ENCODE peak calls at places on chromosomes 6 and 20, in six cellular contexts. Q is AG04449; E is neural progenitor cell; G is HL-60; J is CD8-positive, alpha-beta T cell; V is Panc1. C is an unnamed sample.

GRCh38 chr20:21259346-21259745 is 43.8 kb upstream of the XRN2 start:
- DNase-seq in Q (no peak), E (no peak), G (no peak), J (no peak), V (no peak), C (no peak)

GRCh38 chr20:31740208-31740607 is 1.1 kb downstream of the TPX2 start:
- DNase-seq in Q (no peak), E (peak), G (peak), J (no peak), V (no peak), C (no peak)

GRCh38 chr6:116101298-116101718 is 655 bp downstream of the NT5DC1 start:
- DNase-seq in Q (no peak), E (no peak), G (no peak), J (no peak), V (peak), C (no peak)

GRCh38 chr6:6986373-6986772 is 121.4 kb upstream of the RREB1 start:
- DNase-seq in Q (no peak), E (no peak), G (no peak), J (no peak), V (no peak), C (no peak)

GRCh38 chr6:3747100-3747737 is 4.3 kb downstream of the PXDC1 start:
- DNase-seq in Q (no peak), E (no peak), G (no peak), J (no peak), V (no peak), C (no peak)

GRCh38 chr20:10297684-10298240 is 79.1 kb downstream of the SNAP25 start:
- DNase-seq in Q (no peak), E (no peak), G (no peak), J (no peak), V (no peak), C (no peak)

GRCh38 chr6:31717499-31718222 is 2.5 kb downstream of the LY6G6D start:
- DNase-seq in Q (no peak), E (peak), G (no peak), J (no peak), V (no peak), C (no peak)

GRCh38 chr6:169439710-169440109 is 186.1 kb upstream of the THBS2 start:
- DNase-seq in Q (no peak), E (no peak), G (no peak), J (no peak), V (no peak), C (no peak)

GRCh38 chr6:8830794-8831193 is 395.4 kb upstream of the SLC35B3 start:
- DNase-seq in Q (no peak), E (no peak), G (no peak), J (no peak), V (no peak), C (no peak)

GRCh38 chr6:92275150-92275549 is 1144.2 kb downstream of the EPHA7 start:
- DNase-seq in Q (no peak), E (no peak), G (no peak), J (no peak), V (no peak), C (no peak)

GRCh38 chr6:44049989-44050871 is 77.0 kb downstream of the MRPL14 start:
- DNase-seq in Q (no peak), E (no peak), G (no peak), J (no peak), V (no peak), C (no peak)

GRCh38 chr6:167350731-167351655 is 26.1 kb downstream of the TTLL2 start:
- DNase-seq in Q (no peak), E (peak), G (peak), J (peak), V (peak), C (no peak)

GRCh38 chr6:157092736-157093135 is 230.6 kb downstream of the TMEM242 start:
- DNase-seq in Q (no peak), E (no peak), G (no peak), J (no peak), V (no peak), C (no peak)

GRCh38 chr6:129359811-129360787 is 349.9 kb downstream of the ARHGAP18 start:
- DNase-seq in Q (no peak), E (no peak), G (no peak), J (no peak), V (no peak), C (no peak)

GRCh38 chr20:48607544-48607865 is 220.3 kb downstream of the PREX1 start:
- DNase-seq in Q (no peak), E (no peak), G (no peak), J (no peak), V (no peak), C (no peak)

GRCh38 chr20:63567382-63568169 is 6.5 kb downstream of the HELZ2 start:
- DNase-seq in Q (no peak), E (no peak), G (no peak), J (peak), V (no peak), C (no peak)

GRCh38 chr6:119818876-119819275 is 469.3 kb upstream of the MAN1A1 start:
- DNase-seq in Q (no peak), E (no peak), G (no peak), J (no peak), V (no peak), C (no peak)

GRCh38 chr6:148177589-148178233 is 164.9 kb upstream of the SASH1 start:
- DNase-seq in Q (peak), E (peak), G (no peak), J (no peak), V (no peak), C (no peak)

GRCh38 chr20:24783631-24784492 is 165.2 kb upstream of the CST7 start:
- DNase-seq in Q (no peak), E (peak), G (no peak), J (no peak), V (no peak), C (no peak)

GRCh38 chr6:133630651-133631050 is 258.3 kb upstream of the TCF21 start:
- DNase-seq in Q (no peak), E (no peak), G (no peak), J (no peak), V (no peak), C (no peak)

GRCh38 chr20:8853805-8854338 is 215.0 kb upstream of the PLCB4 start:
- DNase-seq in Q (peak), E (peak), G (no peak), J (no peak), V (peak), C (peak)

GRCh38 chr6:98529364-98529763 is 305.0 kb upstream of the POU3F2 start:
- DNase-seq in Q (no peak), E (no peak), G (no peak), J (no peak), V (no peak), C (no peak)

GRCh38 chr20:840858-841567 is 7.5 kb downstream of the FAM110A start:
- DNase-seq in Q (no peak), E (peak), G (no peak), J (peak), V (no peak), C (no peak)

GRCh38 chr6:36463686-36464085 is 20.9 kb downstream of the KCTD20 start:
- DNase-seq in Q (no peak), E (no peak), G (no peak), J (no peak), V (no peak), C (no peak)

GRCh38 chr20:31542201-31542842 is 28.1 kb downstream of the HM13 start:
- DNase-seq in Q (no peak), E (no peak), G (no peak), J (no peak), V (no peak), C (no peak)

GRCh38 chr6:137928286-137928685 is 61.2 kb downstream of the TNFAIP3 start:
- DNase-seq in Q (no peak), E (no peak), G (peak), J (no peak), V (no peak), C (no peak)

GRCh38 chr20:53788253-53789022 is 194.8 kb upstream of the ZNF217 start:
- DNase-seq in Q (no peak), E (no peak), G (no peak), J (no peak), V (no peak), C (no peak)

GRCh38 chr6:110590821-110591351 is 114.5 kb upstream of the SLC22A16 start:
- DNase-seq in Q (no peak), E (no peak), G (no peak), J (no peak), V (no peak), C (no peak)

GRCh38 chr6:38389875-38390274 is 249.9 kb downstream of the BTBD9 start:
- DNase-seq in Q (no peak), E (no peak), G (no peak), J (no peak), V (no peak), C (no peak)

GRCh38 chr6:27296106-27296783 is 15.8 kb downstream of the POM121L2 start:
- DNase-seq in Q (no peak), E (peak), G (no peak), J (no peak), V (no peak), C (no peak)

GRCh38 chr6:16064687-16065086 is 64.2 kb upstream of the MYLIP start:
- DNase-seq in Q (no peak), E (peak), G (no peak), J (no peak), V (no peak), C (no peak)

GRCh38 chr6:77123527-77123926 is 339.8 kb downstream of the HTR1B start:
- DNase-seq in Q (no peak), E (no peak), G (no peak), J (no peak), V (no peak), C (no peak)

GRCh38 chr6:165556116-165556843 is 106.8 kb downstream of the PDE10A start:
- DNase-seq in Q (no peak), E (no peak), G (no peak), J (no peak), V (peak), C (no peak)

GRCh38 chr6:56088641-56089040 is 158.7 kb downstream of the COL21A1 start:
- DNase-seq in Q (no peak), E (no peak), G (no peak), J (no peak), V (no peak), C (no peak)

GRCh38 chr6:25250878-25251277 is 28.3 kb upstream of the CARMIL1 start:
- DNase-seq in Q (no peak), E (no peak), G (no peak), J (no peak), V (no peak), C (peak)

GRCh38 chr20:23420943-23421925 is at the start of gene NAPB:
- DNase-seq in Q (no peak), E (peak), G (peak), J (peak), V (peak), C (no peak)

GRCh38 chr20:23417861-23418260 is 3.4 kb downstream of the NAPB start:
- DNase-seq in Q (no peak), E (no peak), G (no peak), J (no peak), V (no peak), C (no peak)

GRCh38 chr20:23415958-23416583 is 5.2 kb downstream of the NAPB start:
- DNase-seq in Q (no peak), E (no peak), G (no peak), J (peak), V (no peak), C (no peak)

GRCh38 chr20:23419995-23420901 is 1.0 kb downstream of the NAPB start:
- DNase-seq in Q (no peak), E (peak), G (peak), J (peak), V (no peak), C (peak)

GRCh38 chr20:23419657-23419994 is 1.7 kb downstream of the NAPB start:
- DNase-seq in Q (no peak), E (no peak), G (no peak), J (no peak), V (no peak), C (no peak)
- H3K4me3 ChIP-seq in Q (peak), E (peak), G (peak), J (peak), V (peak), C (peak)

DNA sequence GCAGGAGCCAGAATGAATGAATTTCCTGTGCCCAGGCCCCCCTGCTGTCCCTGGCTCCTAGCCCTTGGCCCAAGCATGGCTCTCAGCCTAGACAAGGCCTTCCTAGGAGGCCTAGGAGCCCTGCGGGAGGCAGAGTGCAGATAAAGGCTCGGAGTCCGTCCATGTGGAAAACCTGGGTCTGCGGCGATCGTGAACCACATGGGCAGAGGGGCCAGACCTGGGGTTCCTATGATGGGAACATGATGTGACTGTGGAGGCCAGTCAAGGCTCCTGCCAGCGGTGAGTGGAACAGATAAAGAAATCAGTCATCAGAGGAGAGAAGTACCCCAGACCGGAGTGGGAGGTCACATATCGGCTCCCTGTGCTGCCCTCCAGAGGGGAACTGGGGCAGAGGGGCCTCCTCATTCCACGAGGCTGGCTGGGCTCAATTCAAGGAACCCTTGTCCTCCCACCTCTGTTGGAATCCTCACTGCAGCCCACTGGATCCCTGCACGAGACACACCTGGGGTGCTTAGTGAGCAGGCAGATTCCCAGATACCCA is 5.8 kb upstream of the VSTM2L start:
- DNase-seq in Q (no peak), E (peak), G (no peak), J (no peak), V (no peak), C (no peak)
- TF ChIP-seq CTCF in Q (peak), E (peak), G (no peak), J (no peak), V (no peak), C (peak)

DNA sequence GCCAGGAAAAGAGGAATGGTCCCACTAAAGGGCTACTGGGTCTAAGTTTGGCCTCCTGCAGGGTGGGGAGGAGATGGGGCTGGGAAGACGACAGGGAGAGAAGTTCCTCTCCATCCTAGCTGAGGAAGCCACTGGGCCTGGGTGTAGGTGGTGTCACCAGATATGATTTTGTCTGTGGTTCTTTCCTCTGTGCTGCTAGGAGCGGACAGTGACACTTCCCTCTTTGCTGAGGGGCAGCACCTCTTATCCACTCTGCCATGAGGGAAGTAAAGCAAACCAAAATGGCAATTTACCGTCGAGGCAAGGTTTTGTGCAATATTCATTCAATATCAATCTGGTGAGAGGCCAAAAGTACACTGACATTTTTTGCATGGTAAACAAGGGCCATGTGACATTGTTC is 33.0 kb upstream of the NR2E1 start:
- DNase-seq in Q (no peak), E (no peak), G (no peak), J (no peak), V (no peak), C (no peak)
- H3K4me3 ChIP-seq in Q (no peak), E (no peak), G (no peak), J (no peak), V (no peak), C (no peak)

DNA sequence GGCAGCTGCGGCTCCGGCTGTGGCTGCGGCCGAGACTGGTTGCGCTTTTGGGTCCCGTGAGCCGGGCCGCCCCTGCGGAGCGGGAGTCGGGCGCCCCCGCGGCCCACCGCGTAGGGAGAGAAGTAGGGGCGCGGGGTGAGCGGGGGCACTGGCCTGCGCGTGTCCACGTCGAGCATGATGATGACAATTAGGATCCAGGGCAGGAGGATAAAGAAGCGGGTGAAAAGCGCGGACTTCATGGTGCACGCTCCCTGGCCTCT is 739 bp downstream of the B3GAT2 start:
- DNase-seq in Q (no peak), E (no peak), G (no peak), J (no peak), V (no peak), C (no peak)
- TF ChIP-seq CTCF in Q (no peak), E (no peak), G (no peak), J (peak), V (peak), C (peak)

GRCh38 chr20:50731930-50732690 is 730 bp downstream of the PARD6B start:
- DNase-seq in Q (no peak), E (peak), G (no peak), J (no peak), V (no peak), C (no peak)
- H3K4me3 ChIP-seq in Q (no peak), E (peak), G (peak), J (peak), V (peak), C (peak)

GRCh38 chr6:33673847-33674246 is 37.7 kb downstream of the UQCC2 start:
- DNase-seq in Q (no peak), E (peak), G (no peak), J (no peak), V (no peak), C (no peak)

GRCh38 chr6:33670971-33671370 is 40.5 kb downstream of the UQCC2 start:
- DNase-seq in Q (no peak), E (peak), G (no peak), J (no peak), V (no peak), C (no peak)

GRCh38 chr6:33671381-33672072 is 40.0 kb downstream of the UQCC2 start:
- DNase-seq in Q (no peak), E (no peak), G (no peak), J (no peak), V (no peak), C (no peak)

GRCh38 chr6:33670086-33670660 is 41.3 kb downstream of the UQCC2 start:
- DNase-seq in Q (no peak), E (no peak), G (no peak), J (no peak), V (no peak), C (no peak)

DNA sequence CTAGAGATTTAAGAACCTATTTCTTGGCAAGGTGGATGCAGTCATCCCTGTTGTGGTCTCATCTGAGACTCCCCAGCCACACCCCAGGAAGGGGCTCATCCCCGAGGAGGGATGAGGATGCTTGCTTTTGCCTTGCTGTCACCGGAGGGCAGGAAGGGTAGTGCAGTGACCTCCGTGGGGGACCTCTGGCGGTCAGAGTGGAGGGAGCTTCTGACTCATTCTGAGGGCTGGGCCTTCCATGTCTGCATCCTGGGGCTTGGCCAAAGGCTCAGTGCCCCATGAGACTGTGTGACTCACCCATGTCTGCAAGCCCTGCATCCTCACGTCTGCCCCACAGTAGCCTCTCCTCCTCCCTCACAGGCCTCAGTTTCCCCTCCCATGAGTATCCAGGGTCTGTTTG is 38.7 kb downstream of the UQCC2 start:
- DNase-seq in Q (peak), E (peak), G (peak), J (no peak), V (peak), C (peak)
- TF ChIP-seq CTCF in Q (peak), E (peak), G (peak), J (no peak), V (no peak), C (peak)

GRCh38 chr6:22145294-22145693 is 151.5 kb downstream of the PRL start:
- DNase-seq in Q (no peak), E (no peak), G (no peak), J (no peak), V (no peak), C (no peak)

GRCh38 chr6:22147983-22148797 is 148.6 kb downstream of the PRL start:
- DNase-seq in Q (peak), E (peak), G (no peak), J (no peak), V (no peak), C (no peak)

GRCh38 chr6:22146581-22147468 is 150.0 kb downstream of the PRL start:
- DNase-seq in Q (no peak), E (no peak), G (no peak), J (no peak), V (no peak), C (no peak)

GRCh38 chr6:22147469-22147815 is 149.4 kb downstream of the PRL start:
- DNase-seq in Q (no peak), E (no peak), G (no peak), J (no peak), V (no peak), C (no peak)

GRCh38 chr6:22145823-22146379 is 150.9 kb downstream of the PRL start:
- DNase-seq in Q (peak), E (no peak), G (no peak), J (no peak), V (peak), C (peak)
- H3K4me3 ChIP-seq in Q (no peak), E (no peak), G (no peak), J (no peak), V (no peak), C (peak)